ENCODE peak calls at places on chromosomes 7 and 10, in nine cellular contexts. L is breast epithelium, E is testis, Q is spleen, T is prostate gland, S is A549, R is tibial nerve, B is ovary, M is lower leg skin. C is an unnamed sample.

GRCh38 chr7:60706-61105 is 131.7 kb upstream of the FAM20C start:
- DNase-seq in L (no peak), E (no peak), Q (peak), T (no peak), S (no peak), R (no peak), B (no peak), M (no peak), C (no peak)

GRCh38 chr10:7611909-7612308 is 54.9 kb downstream of the ITIH5 start:
- DNase-seq in L (no peak), E (no peak), Q (no peak), T (no peak), S (no peak), R (no peak), B (no peak), M (no peak), C (no peak)

GRCh38 chr10:99926925-99927718 is 82.6 kb downstream of the DNMBP start:
- DNase-seq in L (no peak), E (peak), Q (no peak), T (peak), S (peak), R (no peak), B (peak), M (no peak), C (peak)

GRCh38 chr10:96122824-96123223 is 7.3 kb upstream of the ZNF518A start:
- DNase-seq in L (no peak), E (no peak), Q (no peak), T (no peak), S (no peak), R (no peak), B (no peak), M (no peak), C (no peak)

GRCh38 chr10:30343962-30344361 is 5.1 kb downstream of the MTPAP start:
- DNase-seq in L (no peak), E (no peak), Q (no peak), T (no peak), S (no peak), R (no peak), B (no peak), M (no peak), C (no peak)

GRCh38 chr7:7569615-7570014 is 2.9 kb downstream of the MIOS start:
- DNase-seq in L (no peak), E (no peak), Q (no peak), T (no peak), S (no peak), R (no peak), B (no peak), M (no peak), C (no peak)

GRCh38 chr10:93357680-93358079 is 124.5 kb downstream of the MYOF start:
- DNase-seq in L (no peak), E (peak), Q (no peak), T (no peak), S (peak), R (no peak), B (no peak), M (no peak), C (peak)

GRCh38 chr7:55160539-55160938 is 141.7 kb downstream of the EGFR start:
- DNase-seq in L (no peak), E (no peak), Q (no peak), T (no peak), S (no peak), R (no peak), B (no peak), M (no peak), C (peak)

GRCh38 chr10:62082729-62083412 is 181.4 kb downstream of the ARID5B start:
- DNase-seq in L (no peak), E (no peak), Q (no peak), T (no peak), S (peak), R (no peak), B (no peak), M (no peak), C (peak)

GRCh38 chr10:132790470-132790869 is 4.5 kb upstream of the NKX6-2 start:
- DNase-seq in L (no peak), E (no peak), Q (no peak), T (no peak), S (no peak), R (no peak), B (no peak), M (no peak), C (no peak)

GRCh38 chr7:123494193-123494796 is 40.1 kb downstream of the IQUB start:
- DNase-seq in L (no peak), E (peak), Q (no peak), T (peak), S (peak), R (no peak), B (no peak), M (no peak), C (peak)

GRCh38 chr10:84095821-84096497 is 43.4 kb upstream of the GHITM start:
- DNase-seq in L (no peak), E (no peak), Q (no peak), T (no peak), S (no peak), R (no peak), B (no peak), M (no peak), C (no peak)

GRCh38 chr7:70285854-70286253 is 687.6 kb downstream of the AUTS2 start:
- DNase-seq in L (no peak), E (no peak), Q (no peak), T (no peak), S (no peak), R (no peak), B (no peak), M (no peak), C (no peak)

GRCh38 chr10:127973810-127974311 is 67.0 kb downstream of the PTPRE start:
- DNase-seq in L (no peak), E (peak), Q (no peak), T (no peak), S (no peak), R (no peak), B (no peak), M (no peak), C (no peak)

GRCh38 chr10:60175418-60175817 is 214.3 kb downstream of the ANK3 start:
- DNase-seq in L (no peak), E (no peak), Q (no peak), T (no peak), S (peak), R (no peak), B (no peak), M (no peak), C (peak)

GRCh38 chr10:126179637-126180036 is 208.6 kb downstream of the ADAM12 start:
- DNase-seq in L (no peak), E (no peak), Q (no peak), T (no peak), S (no peak), R (no peak), B (no peak), M (no peak), C (no peak)

GRCh38 chr7:253491-254336 is 36.3 kb upstream of the FOXL3 start:
- DNase-seq in L (no peak), E (no peak), Q (no peak), T (peak), S (no peak), R (no peak), B (no peak), M (no peak), C (no peak)

GRCh38 chr7:124603066-124603465 is 162.5 kb downstream of the GPR37 start:
- DNase-seq in L (no peak), E (no peak), Q (no peak), T (no peak), S (no peak), R (no peak), B (no peak), M (no peak), C (peak)

GRCh38 chr10:28087675-28088351 is 88.9 kb upstream of the ODAD2 start:
- DNase-seq in L (no peak), E (no peak), Q (no peak), T (no peak), S (peak), R (no peak), B (no peak), M (no peak), C (peak)

GRCh38 chr10:115417585-115418265 is 324.6 kb downstream of the ATRNL1 start:
- DNase-seq in L (no peak), E (peak), Q (no peak), T (peak), S (peak), R (no peak), B (no peak), M (no peak), C (peak)

DNA sequence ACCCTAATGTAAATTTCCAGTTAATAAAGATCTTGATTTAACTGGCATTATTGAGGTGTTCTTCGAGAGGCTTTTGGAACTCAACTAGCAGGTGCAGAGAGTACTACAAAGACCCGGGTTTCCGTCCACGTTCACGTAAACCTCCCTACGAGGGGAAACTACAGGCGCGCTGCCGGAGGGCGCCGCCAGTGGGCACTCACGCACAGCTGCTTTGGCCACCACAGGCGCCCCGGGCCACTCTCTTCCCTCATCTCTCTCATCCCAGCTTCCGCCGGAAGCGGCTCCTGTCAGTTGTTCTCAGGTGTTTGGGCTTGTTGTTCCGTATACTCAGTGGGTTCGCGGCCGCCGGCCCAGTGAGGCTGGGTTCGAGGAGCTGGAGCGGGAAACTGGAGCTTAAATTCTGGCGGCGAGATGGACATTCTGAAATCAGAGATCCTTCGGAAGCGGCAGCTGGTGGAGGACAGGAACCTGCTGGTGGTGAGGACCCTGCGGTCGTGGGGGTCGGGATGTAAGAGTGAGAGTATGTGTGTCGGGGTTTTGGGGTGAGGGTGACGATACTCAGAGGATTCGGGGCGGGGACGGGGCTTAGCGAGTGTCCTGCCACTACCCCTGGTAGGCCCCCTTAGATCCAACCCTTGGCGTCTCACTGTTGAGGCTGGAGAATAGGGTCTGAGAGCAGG is at the start of gene PRPF18:
- DNase-seq in L (peak), E (peak), Q (peak), T (peak), S (peak), R (peak), B (peak), M (peak), C (peak)
- TF ChIP-seq POLR2A in L (no peak), E (no peak), Q (no peak), T (peak), S (peak), R (peak), B (no peak), M (no peak), C (peak)

GRCh38 chr7:151124205-151124880 is 38.1 kb downstream of the AGAP3 start:
- DNase-seq in L (no peak), E (no peak), Q (no peak), T (no peak), S (no peak), R (no peak), B (no peak), M (no peak), C (no peak)

GRCh38 chr7:151122276-151122675 is 36.0 kb downstream of the AGAP3 start:
- DNase-seq in L (no peak), E (peak), Q (no peak), T (no peak), S (no peak), R (no peak), B (no peak), M (no peak), C (no peak)

GRCh38 chr7:151124899-151125399 is 38.7 kb downstream of the AGAP3 start:
- DNase-seq in L (no peak), E (no peak), Q (no peak), T (no peak), S (no peak), R (no peak), B (no peak), M (no peak), C (no peak)

GRCh38 chr7:151122794-151123484 is 36.7 kb downstream of the AGAP3 start:
- DNase-seq in L (no peak), E (no peak), Q (no peak), T (no peak), S (no peak), R (no peak), B (no peak), M (no peak), C (no peak)

DNA sequence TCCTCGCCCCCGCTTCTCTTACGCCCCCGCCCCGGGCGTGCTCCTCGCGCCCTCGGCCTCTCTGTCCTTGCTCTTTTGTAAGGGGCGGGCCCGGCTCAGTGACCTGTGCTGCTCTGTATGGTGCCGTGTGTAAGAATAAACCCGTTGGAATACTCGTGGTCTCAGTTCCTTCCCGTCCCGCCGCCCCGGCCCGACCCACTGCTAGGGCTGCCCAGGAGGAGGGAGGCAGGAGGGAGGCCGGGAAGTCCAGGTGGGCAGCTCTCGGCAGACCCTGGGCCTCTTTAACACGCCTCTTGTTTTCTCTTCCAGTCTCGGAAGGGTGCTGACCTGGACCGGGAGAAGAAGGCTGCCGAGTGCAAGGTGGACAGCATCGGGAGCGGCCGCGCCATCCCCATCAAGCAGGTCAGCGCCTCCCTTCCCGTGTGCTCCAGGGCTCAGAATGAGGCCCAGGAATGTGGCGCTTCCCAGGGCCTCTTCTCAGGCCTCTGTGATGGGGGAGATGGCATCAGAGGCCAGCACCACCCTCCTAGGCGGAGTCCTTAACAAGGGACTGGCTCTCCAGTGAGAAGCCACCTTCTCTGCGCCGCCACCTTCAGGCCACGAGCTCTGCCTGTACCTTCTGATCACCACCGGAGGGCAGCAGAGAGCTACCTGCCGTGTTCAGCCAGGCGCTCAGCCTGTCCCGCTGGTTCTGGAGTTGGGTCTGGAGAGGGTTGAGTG is 37.4 kb downstream of the AGAP3 start:
- DNase-seq in L (peak), E (peak), Q (peak), T (peak), S (peak), R (peak), B (peak), M (peak), C (peak)
- TF ChIP-seq POLR2A in L (no peak), E (no peak), Q (no peak), T (no peak), S (no peak), R (no peak), B (no peak), M (no peak), C (no peak)

GRCh38 chr10:88881335-88881734 is 1.3 kb downstream of the STAMBPL1 start:
- DNase-seq in L (no peak), E (no peak), Q (no peak), T (no peak), S (no peak), R (no peak), B (no peak), M (no peak), C (no peak)

GRCh38 chr10:88879754-88880286 is at the start of gene STAMBPL1:
- DNase-seq in L (no peak), E (peak), Q (peak), T (peak), S (no peak), R (peak), B (peak), M (no peak), C (no peak)

GRCh38 chr10:88881922-88882645 is 2.0 kb downstream of the STAMBPL1 start:
- DNase-seq in L (no peak), E (no peak), Q (no peak), T (no peak), S (no peak), R (no peak), B (no peak), M (no peak), C (no peak)

GRCh38 chr10:88883443-88883799 is 3.4 kb downstream of the STAMBPL1 start:
- DNase-seq in L (no peak), E (no peak), Q (no peak), T (no peak), S (no peak), R (no peak), B (no peak), M (no peak), C (no peak)

DNA sequence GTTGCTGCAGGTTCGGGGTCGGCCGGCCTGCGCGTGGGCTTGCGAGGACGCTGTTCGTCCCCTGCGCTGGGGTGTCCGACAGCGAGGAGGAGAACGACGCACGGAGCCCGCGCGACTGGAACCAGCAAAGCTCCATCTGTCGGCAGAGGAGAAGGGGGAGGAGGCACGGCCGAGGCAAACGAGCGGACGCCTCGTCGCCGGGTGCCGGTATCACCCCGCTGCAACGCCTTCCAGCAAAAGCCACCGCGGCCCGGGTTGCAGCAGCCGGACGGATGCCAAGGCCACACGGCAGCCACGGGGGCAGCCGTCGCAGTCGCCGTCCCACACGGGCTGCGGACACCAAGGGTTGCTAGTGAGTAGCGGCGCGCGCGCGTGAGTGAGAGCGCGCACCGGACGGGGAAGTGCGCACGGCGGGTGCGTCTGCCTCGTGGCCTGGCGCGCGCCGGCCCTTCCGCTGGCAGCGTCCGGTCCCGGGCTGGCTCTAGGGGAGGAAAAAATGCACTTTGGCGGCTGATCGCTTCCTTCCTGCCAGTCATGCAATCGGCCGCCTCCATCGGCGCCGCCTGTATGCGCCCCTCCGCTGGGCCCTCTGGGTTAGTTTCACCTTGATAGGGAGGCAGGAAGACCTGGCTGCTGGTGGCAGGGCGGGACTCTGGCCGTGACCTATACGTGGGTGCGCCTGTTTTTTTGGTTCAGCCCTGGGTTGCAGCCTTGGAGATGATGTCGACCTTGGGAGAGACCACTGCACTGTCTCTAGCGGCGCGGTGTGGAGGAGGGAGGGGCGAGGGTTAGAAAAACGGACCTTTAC is 446 bp downstream of the STAMBPL1 start:
- DNase-seq in L (peak), E (peak), Q (peak), T (peak), S (peak), R (peak), B (peak), M (peak), C (peak)
- TF ChIP-seq POLR2A in L (no peak), E (no peak), Q (peak), T (peak), S (peak), R (peak), B (peak), M (no peak), C (peak)

DNA sequence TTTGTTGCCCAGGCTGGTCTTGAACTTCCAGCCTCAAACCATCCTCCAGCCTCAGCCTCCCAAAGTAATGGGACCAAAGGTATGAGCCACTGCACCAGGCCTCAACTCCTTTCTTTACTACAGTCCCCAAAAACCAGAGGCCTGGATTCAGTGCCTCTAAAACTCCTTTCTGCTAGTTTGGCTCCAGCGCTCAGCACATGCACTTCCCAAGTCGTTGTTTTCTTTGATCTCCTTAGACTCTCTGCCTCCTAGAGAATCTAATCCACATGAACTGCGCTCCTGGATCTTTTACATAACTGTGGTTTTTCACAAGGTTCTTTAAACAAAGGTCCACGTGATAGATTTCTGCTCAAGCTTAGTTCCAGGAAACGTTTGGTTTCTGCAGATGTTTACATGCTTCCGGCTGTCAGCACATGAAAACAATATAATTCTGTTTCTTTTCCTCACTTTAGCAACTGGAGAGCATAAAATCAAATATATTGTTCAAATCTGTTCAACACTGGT is 270.6 kb upstream of the MKLN1 start:
- DNase-seq in L (no peak), E (no peak), Q (no peak), T (peak), S (no peak), R (no peak), B (no peak), M (peak), C (peak)
- TF ChIP-seq POLR2A in L (no peak), E (no peak), Q (no peak), T (no peak), S (no peak), R (no peak), B (no peak), M (no peak), C (no peak)

GRCh38 chr7:101153969-101154692 is at the start of gene AP1S1:
- DNase-seq in L (peak), E (peak), Q (peak), T (peak), S (peak), R (peak), B (peak), M (peak), C (peak)
- TF ChIP-seq POLR2A in L (no peak), E (no peak), Q (no peak), T (peak), S (peak), R (peak), B (no peak), M (no peak), C (no peak)

DNA sequence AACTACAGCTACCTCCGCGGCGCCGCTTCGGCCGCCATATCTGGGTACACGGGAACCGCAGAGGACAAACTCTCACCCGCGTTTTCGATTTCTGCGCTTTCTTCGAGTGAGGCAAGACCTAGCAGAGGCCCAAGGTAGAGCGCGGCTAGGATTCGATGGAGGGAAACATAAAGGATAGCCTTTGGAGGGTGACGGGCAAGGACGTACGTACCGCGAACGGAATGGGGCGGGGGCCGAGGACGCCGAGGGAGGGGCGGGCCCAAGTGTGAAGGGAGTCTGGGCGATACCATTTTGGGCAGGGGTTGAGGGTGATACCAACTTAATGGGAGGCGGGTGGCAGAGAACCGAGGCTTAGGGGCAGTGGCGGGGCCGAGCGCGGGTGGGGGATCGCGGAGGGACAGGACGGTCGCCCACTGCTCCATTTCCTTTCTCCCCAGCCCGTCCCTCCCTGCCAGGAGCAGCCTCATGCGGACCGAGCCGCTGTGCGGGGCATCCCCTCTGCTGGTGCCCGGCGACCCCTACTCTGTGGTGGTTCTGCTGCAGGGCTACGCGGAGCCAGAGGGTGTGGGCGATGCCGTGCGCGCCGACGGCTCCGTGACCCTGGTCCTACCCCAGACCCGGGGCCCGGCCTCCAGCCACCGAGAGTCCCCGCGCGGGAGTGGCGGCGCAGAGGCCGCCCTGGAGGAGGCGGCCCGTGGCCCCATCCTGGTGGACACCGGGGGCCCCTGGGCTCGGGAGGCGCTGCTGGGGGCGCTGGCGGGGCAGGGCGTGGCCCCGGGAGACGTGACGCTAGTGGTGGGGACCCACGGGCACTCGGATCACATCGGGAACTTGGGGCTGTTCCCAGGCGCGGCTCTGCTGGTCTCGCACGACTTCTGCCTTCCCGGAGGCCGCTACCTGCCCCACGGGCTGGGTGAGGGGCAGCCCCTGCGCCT is at the start of gene MBLAC1:
- DNase-seq in L (peak), E (peak), Q (peak), T (peak), S (peak), R (peak), B (peak), M (peak), C (peak)
- TF ChIP-seq POLR2A in L (peak), E (no peak), Q (no peak), T (no peak), S (peak), R (no peak), B (no peak), M (no peak), C (peak)